ENCODE peak calls at places on chromosomes 2 and 18, in five cellular contexts. One of them, this sample, is unnamed.

GRCh38 chr18:13315000-13315399 is 96.4 kb downstream of the LDLRAD4 start:
- DNase-seq in AG04449: no peak
- DNase-seq in choroid plexus epithelial cell: no peak
- DNase-seq in uterus: no peak
- DNase-seq in lower lobe of right lung: no peak
- DNase-seq in this sample: no peak

GRCh38 chr2:64325477-64325851 is 128.5 kb upstream of the LGALSL start:
- DNase-seq in AG04449: no peak
- DNase-seq in choroid plexus epithelial cell: no peak
- DNase-seq in uterus: no peak
- DNase-seq in lower lobe of right lung: no peak
- DNase-seq in this sample: no peak

GRCh38 chr2:158781562-158781961 is 13.6 kb upstream of the DAPL1 start:
- DNase-seq in AG04449: no peak
- DNase-seq in choroid plexus epithelial cell: peak; percentile 70
- DNase-seq in uterus: no peak
- DNase-seq in lower lobe of right lung: no peak
- DNase-seq in this sample: no peak

GRCh38 chr2:56017784-56018183 is 94.2 kb upstream of the EFEMP1 start:
- DNase-seq in AG04449: no peak
- DNase-seq in choroid plexus epithelial cell: no peak
- DNase-seq in uterus: no peak
- DNase-seq in lower lobe of right lung: no peak
- DNase-seq in this sample: no peak

GRCh38 chr2:101012706-101013181 is 10.7 kb downstream of the RPL31 start:
- DNase-seq in AG04449: no peak
- DNase-seq in choroid plexus epithelial cell: peak; percentile 63
- DNase-seq in uterus: no peak
- DNase-seq in lower lobe of right lung: no peak
- DNase-seq in this sample: no peak

GRCh38 chr2:107932986-107933385 is 53.3 kb upstream of the SLC5A7 start:
- DNase-seq in AG04449: no peak
- DNase-seq in choroid plexus epithelial cell: peak; percentile 57
- DNase-seq in uterus: no peak
- DNase-seq in lower lobe of right lung: no peak
- DNase-seq in this sample: no peak

GRCh38 chr2:38610851-38611801 is 8.4 kb upstream of the HNRNPLL start:
- DNase-seq in AG04449: no peak
- DNase-seq in choroid plexus epithelial cell: no peak
- DNase-seq in uterus: no peak
- DNase-seq in lower lobe of right lung: no peak
- DNase-seq in this sample: no peak

GRCh38 chr2:17635007-17635406 is 94.5 kb downstream of the VSNL1 start:
- DNase-seq in AG04449: no peak
- DNase-seq in choroid plexus epithelial cell: no peak
- DNase-seq in uterus: no peak
- DNase-seq in lower lobe of right lung: no peak
- DNase-seq in this sample: no peak

GRCh38 chr2:98634406-98635092 is 26.2 kb downstream of the UNC50 start:
- DNase-seq in AG04449: no peak
- DNase-seq in choroid plexus epithelial cell: peak; percentile 20
- DNase-seq in uterus: no peak
- DNase-seq in lower lobe of right lung: no peak
- DNase-seq in this sample: no peak
- TF ChIP-seq CTCF in AG04449: no peak
- TF ChIP-seq CTCF in choroid plexus epithelial cell: peak; percentile 55
- TF ChIP-seq CTCF in uterus: no peak
- TF ChIP-seq CTCF in lower lobe of right lung: no peak
- TF ChIP-seq CTCF in this sample: no peak

DNA sequence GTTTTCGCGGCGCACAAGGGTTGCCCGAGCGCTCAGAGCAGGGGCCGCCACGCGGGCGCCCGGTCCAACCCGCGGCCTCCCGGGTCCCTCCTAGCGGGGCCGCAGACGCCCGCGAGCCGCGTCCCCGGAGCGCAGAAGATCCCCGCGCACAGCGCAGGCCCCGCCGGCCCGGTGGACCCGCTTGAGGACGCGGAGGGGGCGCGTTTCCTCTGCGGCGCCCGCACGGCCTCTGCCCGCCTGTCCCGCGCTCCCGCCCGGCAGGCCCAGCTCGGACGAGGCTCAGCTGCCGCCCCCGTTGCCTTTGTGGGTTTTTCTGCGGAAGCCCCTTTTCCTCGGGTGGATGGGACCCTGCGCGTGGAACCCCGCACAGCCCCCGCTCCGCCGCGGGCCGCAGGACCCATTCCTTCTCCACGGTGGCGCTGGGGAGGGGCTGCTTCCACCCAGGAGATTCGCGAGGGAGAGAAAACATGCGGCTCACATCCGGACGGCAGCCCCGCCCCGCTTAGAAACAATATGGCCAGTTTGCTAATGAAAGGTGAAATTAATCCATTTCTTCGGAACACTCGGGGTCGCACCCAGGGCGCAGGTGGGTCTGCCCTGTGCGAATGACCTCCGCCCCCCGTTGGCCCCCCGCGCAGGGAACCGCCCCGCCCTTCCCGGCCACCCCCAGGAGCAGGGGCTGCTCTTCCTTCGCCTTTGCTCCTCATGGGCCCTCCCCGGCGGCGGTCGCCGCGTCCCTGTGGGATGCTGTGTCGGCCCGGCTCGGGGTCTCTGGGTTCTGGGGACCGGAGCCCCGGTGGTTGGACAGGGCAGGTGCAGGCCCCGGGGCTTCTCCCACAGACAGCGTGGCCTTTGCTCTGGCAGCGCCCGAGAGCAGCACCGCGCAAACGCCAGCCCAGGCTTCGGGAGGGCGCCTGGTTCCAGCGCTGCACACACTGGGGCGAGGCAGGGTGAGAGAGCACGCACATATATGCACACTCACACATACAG is 9.3 kb upstream of the KCNG2 start:
- DNase-seq in AG04449: no peak
- DNase-seq in choroid plexus epithelial cell: peak; percentile 37
- DNase-seq in uterus: no peak
- DNase-seq in lower lobe of right lung: peak; percentile 43
- DNase-seq in this sample: no peak
- TF ChIP-seq CTCF in AG04449: peak; percentile 4
- TF ChIP-seq CTCF in choroid plexus epithelial cell: peak; percentile 19
- TF ChIP-seq CTCF in uterus: no peak
- TF ChIP-seq CTCF in lower lobe of right lung: no peak
- TF ChIP-seq CTCF in this sample: no peak

GRCh38 chr2:50476174-50476573 is 555.8 kb downstream of the NRXN1 start:
- DNase-seq in AG04449: no peak
- DNase-seq in choroid plexus epithelial cell: no peak
- DNase-seq in uterus: no peak
- DNase-seq in lower lobe of right lung: no peak
- DNase-seq in this sample: no peak
- TF ChIP-seq CTCF in AG04449: no peak
- TF ChIP-seq CTCF in choroid plexus epithelial cell: peak; percentile 15
- TF ChIP-seq CTCF in uterus: no peak
- TF ChIP-seq CTCF in lower lobe of right lung: no peak
- TF ChIP-seq CTCF in this sample: no peak

GRCh38 chr2:84492571-84492970 is 23.7 kb upstream of the DNAH6 start:
- DNase-seq in AG04449: no peak
- DNase-seq in choroid plexus epithelial cell: peak; percentile 16
- DNase-seq in uterus: no peak
- DNase-seq in lower lobe of right lung: no peak
- DNase-seq in this sample: no peak
- TF ChIP-seq CTCF in AG04449: no peak
- TF ChIP-seq CTCF in choroid plexus epithelial cell: peak; percentile 21
- TF ChIP-seq CTCF in uterus: no peak
- TF ChIP-seq CTCF in lower lobe of right lung: no peak
- TF ChIP-seq CTCF in this sample: no peak